ENCODE peak calls at places on chromosomes 6 and 20, in five cellular contexts. D is A549, X is right cardiac atrium, Z is hepatocyte, F is brain microvascular endothelial cell. A is an unnamed sample.

GRCh38 chr6:139825935-139826374 is 451.5 kb upstream of the CITED2 start:
- DNase-seq in D (no peak), X (no peak), Z (no peak), F (no peak), A (no peak)

GRCh38 chr20:38790210-38791053 is 15.1 kb upstream of the PPP1R16B start:
- DNase-seq in D (peak; percentile 46), X (peak; percentile 59), Z (peak; percentile 63), F (peak; percentile 25), A (peak; percentile 44)

GRCh38 chr20:59698598-59698997 is 94.3 kb downstream of the PHACTR3 start:
- DNase-seq in D (no peak), X (no peak), Z (no peak), F (no peak), A (no peak)

GRCh38 chr6:120198033-120198432 is 848.5 kb upstream of the MAN1A1 start:
- DNase-seq in D (no peak), X (peak; percentile 58), Z (peak; percentile 48), F (peak; percentile 86), A (peak; percentile 33)

GRCh38 chr20:6533321-6533720 is 234.2 kb upstream of the BMP2 start:
- DNase-seq in D (no peak), X (no peak), Z (peak; percentile 5), F (peak; percentile 60), A (no peak)

GRCh38 chr6:134826889-134827737 is 122.8 kb downstream of the ALDH8A1 start:
- DNase-seq in D (no peak), X (peak; percentile 95), Z (no peak), F (peak; percentile 80), A (peak; percentile 61)

GRCh38 chr6:30463651-30464618 is 25.4 kb upstream of the HLA-E start:
- DNase-seq in D (no peak), X (peak; percentile 81), Z (no peak), F (no peak), A (no peak)

GRCh38 chr6:152642578-152643375 is 5.6 kb upstream of the SYNE1 start:
- DNase-seq in D (peak; percentile 18), X (peak; percentile 82), Z (peak; percentile 69), F (peak; percentile 53), A (peak; percentile 18)

GRCh38 chr6:121305957-121306607 is 28.2 kb downstream of the TBC1D32 start:
- DNase-seq in D (peak; percentile 2), X (no peak), Z (peak; percentile 49), F (no peak), A (peak; percentile 8)

GRCh38 chr6:112931835-112932234 is 584.7 kb downstream of the RFPL4B start:
- DNase-seq in D (no peak), X (no peak), Z (no peak), F (peak; percentile 43), A (no peak)

GRCh38 chr6:110491644-110492317 is 15.4 kb upstream of the SLC22A16 start:
- DNase-seq in D (no peak), X (no peak), Z (no peak), F (peak; percentile 20), A (peak; percentile 74)

GRCh38 chr6:148954934-148955915 is 208.4 kb downstream of the UST start:
- DNase-seq in D (no peak), X (peak; percentile 22), Z (peak; percentile 44), F (no peak), A (no peak)

GRCh38 chr6:138115877-138116660 is 8.8 kb upstream of the PERP start:
- DNase-seq in D (peak; percentile 40), X (peak; percentile 73), Z (peak; percentile 85), F (peak; percentile 60), A (no peak)

GRCh38 chr6:25389501-25389900 is 110.3 kb downstream of the CARMIL1 start:
- DNase-seq in D (no peak), X (no peak), Z (no peak), F (no peak), A (no peak)

GRCh38 chr6:4802312-4802935 is 26.2 kb downstream of the CDYL start:
- DNase-seq in D (no peak), X (no peak), Z (no peak), F (no peak), A (no peak)

GRCh38 chr6:121932071-121933009 is 467.1 kb upstream of the HSF2 start:
- DNase-seq in D (no peak), X (peak; percentile 56), Z (peak; percentile 58), F (peak; percentile 86), A (no peak)

GRCh38 chr20:64158346-64159285 is 5.6 kb upstream of the MYT1 start:
- DNase-seq in D (no peak), X (peak; percentile 13), Z (peak; percentile 24), F (no peak), A (no peak)

GRCh38 chr6:146962332-146962731 is 241.9 kb upstream of the STXBP5 start:
- DNase-seq in D (no peak), X (no peak), Z (no peak), F (no peak), A (peak; percentile 24)

GRCh38 chr6:38504996-38505395 is 134.7 kb downstream of the BTBD9 start:
- DNase-seq in D (no peak), X (no peak), Z (no peak), F (no peak), A (no peak)

GRCh38 chr6:10954590-10955010 is 67.7 kb downstream of the SYCP2L start:
- DNase-seq in D (peak; percentile 30), X (peak; percentile 84), Z (peak; percentile 92), F (peak; percentile 81), A (peak; percentile 14)

GRCh38 chr20:50121858-50122271 is 8.9 kb upstream of the UBE2V1 start:
- DNase-seq in D (peak; percentile 68), X (no peak), Z (no peak), F (no peak), A (no peak)

GRCh38 chr20:1001116-1001515 is 995 bp downstream of the RSPO4 start:
- DNase-seq in D (no peak), X (no peak), Z (no peak), F (no peak), A (no peak)

GRCh38 chr6:140002406-140003022 is 628.1 kb upstream of the CITED2 start:
- DNase-seq in D (no peak), X (no peak), Z (no peak), F (no peak), A (no peak)

GRCh38 chr20:29326376-29327070 is 1930.9 kb upstream of the DEFB115 start:
- DNase-seq in D (no peak), X (no peak), Z (no peak), F (no peak), A (no peak)

GRCh38 chr6:151067684-151068596 is 171.8 kb upstream of the AKAP12 start:
- DNase-seq in D (peak; percentile 74), X (peak; percentile 90), Z (no peak), F (peak; percentile 96), A (peak; percentile 96)

GRCh38 chr20:11394145-11394833 is 523.4 kb upstream of the BTBD3 start:
- DNase-seq in D (no peak), X (no peak), Z (no peak), F (peak; percentile 81), A (peak; percentile 84)

GRCh38 chr6:149077208-149077607 is 240.3 kb upstream of the TAB2 start:
- DNase-seq in D (no peak), X (no peak), Z (no peak), F (peak; percentile 90), A (no peak)

DNA sequence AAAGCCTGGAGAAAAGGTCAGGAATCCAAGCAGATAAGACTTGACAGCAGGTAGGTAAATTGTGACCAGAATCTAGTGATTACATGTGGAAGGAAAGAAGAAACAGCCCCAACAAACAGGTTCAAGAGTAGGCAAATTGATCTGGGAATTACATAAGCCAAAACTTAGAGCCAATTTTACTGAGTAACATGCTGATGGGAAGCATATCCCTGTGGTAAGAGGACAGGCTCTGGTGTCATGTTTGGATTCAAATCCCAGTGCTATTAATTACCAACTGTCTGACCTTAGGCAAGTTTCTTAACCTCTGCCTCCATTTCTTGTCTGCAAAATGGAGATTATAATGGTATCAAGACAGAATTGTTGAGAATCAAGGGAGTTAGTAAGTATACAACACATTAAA is 20.4 kb downstream of the MCM9 start:
- DNase-seq in D (no peak), X (no peak), Z (no peak), F (no peak), A (no peak)
- H3K27ac ChIP-seq in D (no peak overlapping the region), X (no peak overlapping the region), Z (no peak overlapping the region), F (no peak overlapping the region), A (no peak overlapping the region)

GRCh38 chr20:44728835-44729342 is 13.7 kb downstream of the CCN5 start:
- DNase-seq in D (peak; percentile 97), X (peak; percentile 83), Z (peak; percentile 71), F (peak; percentile 56), A (peak; percentile 64)
- H3K27ac ChIP-seq in D (peak overlapping the region; percentile 96), X (peak overlapping the region; percentile 88), Z (peak overlapping the region; percentile 29), F (no peak overlapping the region), A (peak overlapping the region; percentile 32)

GRCh38 chr6:37244430-37245310 is 12.9 kb upstream of the TBC1D22B start:
- DNase-seq in D (no peak), X (peak; percentile 90), Z (peak; percentile 83), F (peak; percentile 100), A (peak; percentile 100)
- H3K27ac ChIP-seq in D (peak overlapping the region; percentile 93), X (peak overlapping the region; percentile 99), Z (peak overlapping the region; percentile 93), F (peak overlapping the region; percentile 100), A (peak overlapping the region; percentile 97)

GRCh38 chr20:19993937-19994667 is 23.1 kb upstream of the NAA20 start:
- DNase-seq in D (no peak), X (peak; percentile 70), Z (no peak), F (peak; percentile 37), A (peak; percentile 68)

GRCh38 chr20:19992996-19993908 is 23.9 kb upstream of the NAA20 start:
- DNase-seq in D (peak; percentile 76), X (peak; percentile 67), Z (peak; percentile 84), F (peak; percentile 88), A (peak; percentile 73)

GRCh38 chr20:19991826-19992225 is 25.3 kb upstream of the NAA20 start:
- DNase-seq in D (no peak), X (no peak), Z (no peak), F (no peak), A (no peak)

GRCh38 chr20:19996970-19997369 is 20.2 kb upstream of the NAA20 start:
- DNase-seq in D (no peak), X (no peak), Z (no peak), F (no peak), A (no peak)

GRCh38 chr20:19995220-19995863 is 21.8 kb upstream of the NAA20 start:
- DNase-seq in D (peak; percentile 55), X (no peak), Z (peak; percentile 71), F (no peak), A (no peak)
- H3K27ac ChIP-seq in D (peak overlapping the region; percentile 90), X (no peak overlapping the region), Z (peak overlapping the region; percentile 94), F (no peak overlapping the region), A (peak overlapping the region; percentile 98)

DNA sequence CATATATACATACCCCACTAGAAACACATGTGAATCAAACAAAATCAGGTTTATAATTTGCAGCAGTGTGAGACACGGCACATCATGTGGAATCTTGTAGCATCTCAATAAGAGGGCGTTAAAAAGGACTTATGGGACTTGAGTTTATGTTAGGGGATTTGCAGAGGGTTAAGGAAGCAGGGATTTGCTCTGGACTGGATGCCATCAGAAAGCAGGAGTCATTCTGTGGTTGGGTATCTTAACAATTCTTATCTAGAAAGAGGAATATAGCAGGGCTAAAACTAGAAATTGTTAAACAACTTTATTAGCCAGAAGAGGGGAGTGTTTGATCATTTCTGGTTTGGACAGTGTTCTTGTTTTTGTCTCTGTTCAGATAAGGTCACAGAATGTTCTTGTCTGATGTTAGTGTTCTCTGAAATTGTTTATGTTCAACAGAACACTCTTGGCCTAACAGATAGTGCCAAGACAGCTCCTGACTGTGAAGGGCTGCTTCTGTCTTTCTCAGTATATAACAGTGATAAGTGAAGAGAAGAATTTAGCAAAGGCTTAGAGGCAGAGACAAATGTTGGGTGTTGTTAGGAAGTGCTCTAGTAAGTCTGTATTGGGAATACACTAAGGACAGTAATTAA is 39.2 kb downstream of the LIN28B start:
- DNase-seq in D (no peak), X (no peak), Z (peak; percentile 35), F (no peak), A (no peak)
- H3K27ac ChIP-seq in D (no peak overlapping the region), X (no peak overlapping the region), Z (peak overlapping the region; percentile 14), F (no peak overlapping the region), A (no peak overlapping the region)

A was measured in epithelial cell of prostate.